ENCODE peak calls at places on chromosomes 11 and 22, in seven cellular contexts. L is heart left ventricle; O is Karpas-422; D is left ventricle myocardium inferior; Z is fibroblast of lung; X is naive thymus-derived CD4-positive, alpha-beta T cell; F is CD8-positive, alpha-beta memory T cell. Q is an unnamed sample.
A peak's percentile ranks its signal among the peaks of the same experiment; 100 is the strongest.

GRCh38 chr11:125123194-125123946 is 11.9 kb upstream of the TMEM218 start:
- DNase-seq in D (no peak), Z (no peak), O (no peak), X (no peak), L (no peak), F (no peak), Q (no peak)

GRCh38 chr11:34570584-34570983 is 50.3 kb upstream of the EHF start:
- DNase-seq in L (no peak), Z (no peak), X (no peak), D (no peak), O (no peak), F (no peak), Q (peak; percentile 88)

GRCh38 chr11:124894606-124895430 is 2.8 kb downstream of the ROBO4 start:
- DNase-seq in L (no peak), D (no peak), O (no peak), X (no peak), Z (no peak), F (no peak), Q (no peak)

GRCh38 chr22:19114984-19115552 is 7.1 kb downstream of the DGCR2 start:
- DNase-seq in D (no peak), Z (no peak), L (peak; percentile 25), F (no peak), O (no peak), X (no peak), Q (no peak)

GRCh38 chr11:76659672-76660532 is 10.6 kb downstream of the LRRC32 start:
- DNase-seq in Z (no peak), X (no peak), L (peak; percentile 30), D (no peak), O (no peak), F (no peak), Q (no peak)

GRCh38 chr11:56910046-56910753 is 78.5 kb upstream of the OR5AK2 start:
- DNase-seq in D (no peak), O (no peak), L (no peak), F (no peak), X (no peak), Z (no peak), Q (peak; percentile 12)

GRCh38 chr11:44007746-44008501 is 39.9 kb upstream of the ACCSL start:
- DNase-seq in X (no peak), Z (no peak), O (no peak), D (no peak), F (no peak), L (no peak), Q (no peak)

GRCh38 chr22:29136715-29137700 is 64.2 kb downstream of the KREMEN1 start:
- DNase-seq in D (no peak), X (no peak), F (no peak), L (no peak), O (no peak), Z (no peak), Q (no peak)

GRCh38 chr22:50705219-50705691 is 32.6 kb downstream of the SHANK3 start:
- DNase-seq in X (no peak), F (no peak), L (peak; percentile 60), O (no peak), Z (peak; percentile 72), D (peak; percentile 52), Q (no peak)

GRCh38 chr11:15123849-15124248 is 9.1 kb downstream of the INSC start:
- DNase-seq in X (no peak), D (no peak), L (no peak), F (no peak), O (no peak), Z (peak; percentile 65), Q (no peak)

GRCh38 chr22:46453006-46453828 is 84.2 kb downstream of the CELSR1 start:
- DNase-seq in Z (no peak), L (no peak), D (no peak), O (no peak), F (no peak), X (no peak), Q (peak; percentile 76)

GRCh38 chr22:50731811-50732624 is 6.0 kb upstream of the ACR start:
- DNase-seq in Z (peak; percentile 40), X (peak; percentile 60), D (peak; percentile 37), F (peak; percentile 48), L (peak; percentile 27), O (peak; percentile 94), Q (no peak)

GRCh38 chr22:21713428-21714058 is 22.1 kb downstream of the YPEL1 start:
- DNase-seq in L (no peak), O (no peak), X (no peak), Z (no peak), D (no peak), F (no peak), Q (no peak)

GRCh38 chr22:48237466-48237865 is 1475.0 kb downstream of the TBC1D22A start:
- DNase-seq in O (no peak), F (no peak), X (no peak), Z (no peak), L (no peak), D (no peak), Q (no peak)

GRCh38 chr22:37223965-37224551 is 11.8 kb upstream of the SSTR3 start:
- DNase-seq in Z (no peak), D (no peak), F (no peak), X (peak; percentile 44), L (no peak), O (no peak), Q (no peak)

GRCh38 chr11:14973621-14974020 is 1.5 kb upstream of the CALCA start:
- DNase-seq in X (peak; percentile 22), L (no peak), F (no peak), O (no peak), D (no peak), Z (peak; percentile 34), Q (no peak)

GRCh38 chr11:83702795-83703194 is 416.6 kb upstream of the CCDC90B start:
- DNase-seq in D (no peak), X (no peak), F (no peak), Z (no peak), L (no peak), O (no peak), Q (no peak)

GRCh38 chr11:15145151-15145550 is 30.4 kb downstream of the INSC start:
- DNase-seq in D (no peak), Z (no peak), X (no peak), O (no peak), F (no peak), L (no peak), Q (no peak)

GRCh38 chr11:122893131-122893530 is 10.6 kb downstream of the JHY start:
- DNase-seq in F (no peak), D (no peak), Z (no peak), X (no peak), O (no peak), L (no peak), Q (no peak)

GRCh38 chr11:77148963-77149715 is 21.1 kb downstream of the MYO7A start:
- DNase-seq in O (no peak), L (no peak), D (no peak), X (no peak), Z (no peak), F (no peak), Q (no peak)

GRCh38 chr11:7671347-7671746 is 2.0 kb downstream of the CYB5R2 start:
- DNase-seq in L (no peak), D (no peak), F (no peak), Z (no peak), X (no peak), O (no peak), Q (peak; percentile 65)

GRCh38 chr11:60265373-60266214 is 14.9 kb upstream of the MS4A4A start:
- DNase-seq in O (peak; percentile 85), Z (peak; percentile 14), X (no peak), L (no peak), D (no peak), F (no peak), Q (peak; percentile 9)

GRCh38 chr11:65425971-65426838 is 3.6 kb downstream of the NEAT1 start:
- DNase-seq in Z (peak; percentile 89), O (peak; percentile 90), X (peak; percentile 85), D (no peak), L (no peak), F (no peak), Q (no peak)
- H3K4me1 ChIP-seq in Z (peaks cover 2% of the 10 kb centered on the region), O (peaks cover 91% of the 10 kb centered on the region), X (peaks cover 47% of the 10 kb centered on the region), D (peaks cover 86% of the 10 kb centered on the region), L (peaks cover 32% of the 10 kb centered on the region), F (peaks cover 52% of the 10 kb centered on the region), Q (no peaks in the 10 kb centered on the region)

GRCh38 chr11:12170984-12171383 is 60.6 kb downstream of the MICAL2 start:
- DNase-seq in D (peak; percentile 62), F (no peak), X (no peak), Z (peak; percentile 83), L (peak; percentile 58), O (no peak), Q (no peak)
- H3K4me1 ChIP-seq in D (peaks cover 61% of the 10 kb centered on the region), F (no peaks in the 10 kb centered on the region), X (peaks cover 5% of the 10 kb centered on the region), Z (peaks cover 26% of the 10 kb centered on the region), L (peaks cover 24% of the 10 kb centered on the region), O (peaks cover 2% of the 10 kb centered on the region), Q (no peaks in the 10 kb centered on the region)

DNA sequence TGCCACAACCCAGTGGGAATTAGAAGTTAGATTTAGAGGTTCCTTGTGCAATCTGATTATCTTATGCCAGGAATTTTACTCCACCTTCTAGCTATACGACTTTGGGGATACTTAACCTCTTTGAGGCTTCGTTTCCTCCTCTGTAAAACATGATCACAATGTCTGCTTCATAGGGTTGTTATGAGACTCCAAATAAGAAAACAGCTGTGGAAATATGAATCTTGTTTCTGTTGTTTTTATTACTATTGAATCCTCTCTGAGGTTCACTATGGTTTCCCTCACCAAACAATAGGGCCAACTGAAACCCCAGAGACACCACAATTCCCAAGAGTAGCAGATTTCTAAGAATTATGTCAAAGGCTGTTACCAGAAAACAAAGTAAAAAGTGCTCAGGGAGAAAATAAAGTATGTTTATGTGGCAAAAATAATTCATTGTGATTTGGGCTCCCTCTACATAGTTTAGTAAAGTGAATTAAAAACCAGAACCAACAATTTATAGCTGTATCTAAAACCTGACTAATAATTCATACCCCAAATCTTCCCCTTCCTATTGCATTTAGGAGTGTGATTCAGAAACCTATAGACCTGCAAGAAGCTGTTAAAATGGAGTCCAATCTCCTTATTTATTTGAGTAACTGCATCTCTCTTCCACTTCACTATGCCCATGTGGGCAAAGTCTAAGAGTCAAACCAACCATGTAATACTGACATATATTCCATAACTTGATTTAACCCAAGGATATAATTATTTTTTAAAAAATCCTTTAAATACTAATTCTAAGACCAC is 38.4 kb downstream of the AMBRA1 start:
- DNase-seq in F (no peak), O (peak; percentile 47), L (no peak), X (no peak), Z (peak; percentile 12), D (no peak), Q (no peak)
- H3K4me1 ChIP-seq in F (peaks cover 39% of the 10 kb centered on the region), O (peaks cover 25% of the 10 kb centered on the region), L (peaks cover 22% of the 10 kb centered on the region), X (peaks cover 36% of the 10 kb centered on the region), Z (peaks cover 11% of the 10 kb centered on the region), D (peaks cover 59% of the 10 kb centered on the region), Q (no peaks in the 10 kb centered on the region)

DNA sequence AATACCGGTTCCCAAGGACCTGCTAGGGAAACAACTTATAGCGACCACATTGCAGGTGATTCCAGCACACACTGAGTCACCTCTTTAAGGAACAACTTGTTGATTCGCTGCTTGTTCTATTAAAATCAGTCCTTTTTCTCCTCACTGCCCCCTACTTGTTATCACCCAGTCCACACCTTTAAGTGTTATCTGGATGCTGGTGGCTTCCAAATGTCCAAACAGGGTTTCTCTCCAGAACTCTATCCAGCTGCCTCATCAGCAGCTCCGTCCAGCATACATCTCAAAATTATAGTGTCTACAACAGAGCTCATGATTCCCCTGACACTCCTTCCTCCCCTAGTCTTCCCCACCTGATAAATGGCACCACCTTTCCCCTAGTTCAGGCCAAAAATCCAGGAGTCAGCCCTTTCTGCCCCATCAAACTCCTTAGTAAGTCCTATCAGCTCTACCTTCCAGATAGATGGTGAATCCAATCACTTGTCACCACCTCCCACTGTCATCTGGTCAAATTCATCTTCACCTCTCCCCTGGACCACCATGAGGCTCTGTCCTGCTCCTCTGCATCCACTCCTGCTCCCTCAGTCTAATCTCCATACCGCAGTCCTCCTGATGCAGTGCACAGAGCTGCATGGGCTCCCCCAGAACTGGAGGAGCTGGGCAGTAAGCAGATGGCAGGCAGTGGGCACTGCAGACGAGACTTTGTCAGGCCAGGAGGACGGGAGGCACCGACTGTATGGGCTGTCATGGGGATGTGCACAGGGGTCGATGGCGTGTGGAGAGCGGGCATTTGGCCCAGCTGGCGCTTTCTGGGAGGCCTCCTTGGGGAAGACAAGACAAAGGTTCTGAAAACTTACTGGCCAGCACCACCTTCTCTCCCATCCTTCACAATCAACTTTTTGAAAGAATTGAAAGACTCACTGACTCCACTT is 19.3 kb downstream of the IL10RA start:
- DNase-seq in L (no peak), X (no peak), D (no peak), F (no peak), Z (no peak), O (no peak), Q (no peak)
- H3K4me1 ChIP-seq in L (no peaks in the 10 kb centered on the region), X (peaks cover 99% of the 10 kb centered on the region), D (peaks cover 28% of the 10 kb centered on the region), F (peaks cover 100% of the 10 kb centered on the region), Z (no peaks in the 10 kb centered on the region), O (peaks cover 75% of the 10 kb centered on the region), Q (no peaks in the 10 kb centered on the region)

Q was measured in prostate gland.